ENCODE peak calls at places on chromosome 5, in four cellular contexts. M is cardiac muscle cell, I is tibial artery, Q is psoas muscle. Y is an unnamed sample. For H3K4me1, the result is how much of the 10 kb centered on the place peaks cover.

GRCh38 chr5:148469446-148470062 is 85.8 kb downstream of the FBXO38 start:
- DNase-seq in Q (no peak), I (peak), M (peak), Y (no peak)

GRCh38 chr5:83925952-83926351 is 205.3 kb upstream of the HAPLN1 start:
- DNase-seq in M (no peak), Q (no peak), I (no peak), Y (no peak)

GRCh38 chr5:1660037-1660400 is 136.3 kb upstream of the LPCAT1 start:
- DNase-seq in Q (peak), M (no peak), I (no peak), Y (no peak)

GRCh38 chr5:54301215-54301614 is 9.2 kb downstream of the ARL15 start:
- DNase-seq in I (no peak), M (peak), Q (no peak), Y (no peak)

GRCh38 chr5:153896117-153896516 is 142.6 kb downstream of the FAM114A2 start:
- DNase-seq in I (no peak), M (no peak), Q (no peak), Y (no peak)

GRCh38 chr5:159850192-159850573 is 66.1 kb upstream of the ADRA1B start:
- DNase-seq in I (no peak), M (no peak), Q (peak), Y (no peak)

GRCh38 chr5:39092581-39093350 is 18.6 kb upstream of the RICTOR start:
- DNase-seq in I (no peak), M (peak), Q (no peak), Y (no peak)

GRCh38 chr5:134525687-134526482 is 415 bp downstream of the JADE2 start:
- DNase-seq in I (peak), Q (peak), M (peak), Y (peak)

GRCh38 chr5:24623018-24623417 is 21.8 kb downstream of the CDH10 start:
- DNase-seq in Q (no peak), I (no peak), M (no peak), Y (no peak)

GRCh38 chr5:69484891-69485290 is 7.7 kb upstream of the OCLN start:
- DNase-seq in M (peak), Q (no peak), I (no peak), Y (no peak)

GRCh38 chr5:159096555-159097460 is 2.9 kb downstream of the EBF1 start:
- DNase-seq in M (no peak), Q (peak), I (peak), Y (no peak)

GRCh38 chr5:5816960-5817359 is 394.5 kb downstream of the ICE1 start:
- DNase-seq in Q (no peak), M (no peak), I (no peak), Y (no peak)

GRCh38 chr5:112646139-112646941 is 91.3 kb upstream of the APC start:
- DNase-seq in I (no peak), M (peak), Q (no peak), Y (no peak)

GRCh38 chr5:21140987-21141386 is 1153.0 kb upstream of the CDH18 start:
- DNase-seq in I (no peak), M (no peak), Q (no peak), Y (no peak)

GRCh38 chr5:67166460-67166871 is 30.1 kb downstream of the CD180 start:
- DNase-seq in I (peak), Q (peak), M (no peak), Y (no peak)

GRCh38 chr5:74786851-74787250 is 19.8 kb downstream of the NSA2 start:
- DNase-seq in M (no peak), I (no peak), Q (no peak), Y (no peak)

DNA sequence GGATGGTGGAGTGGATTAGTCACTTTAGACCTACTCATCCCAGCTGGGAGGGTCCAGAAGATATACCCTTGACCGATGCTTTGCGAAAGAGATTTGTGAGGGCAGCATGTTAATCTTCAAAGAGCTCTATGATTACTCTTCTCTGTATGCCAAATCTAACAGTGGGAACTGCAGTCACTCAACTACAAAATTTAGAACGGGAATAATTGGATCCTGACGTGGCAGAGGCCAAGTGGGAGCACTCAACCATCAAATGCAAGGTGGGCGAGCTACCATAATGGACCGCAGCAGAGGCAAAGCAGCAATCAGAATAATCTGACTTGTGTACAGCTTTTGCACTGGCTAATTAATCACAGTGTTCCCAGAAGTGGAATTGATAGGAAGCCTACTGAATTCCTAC is 20.4 kb downstream of the NSA2 start:
- DNase-seq in Q (no peak), I (no peak), M (no peak), Y (no peak)
- H3K27ac ChIP-seq in Q (no peak), I (no peak), M (no peak), Y (no peak)

GRCh38 chr5:531101-531748 is 7.0 kb upstream of the SLC9A3 start:
- DNase-seq in Q (no peak), M (no peak), I (no peak), Y (no peak)
- H3K4me1 ChIP-seq in Q (under half), M (under half), I (under half), Y (under half)

GRCh38 chr5:168859471-168859870 is 280.3 kb upstream of the PANK3 start:
- DNase-seq in M (no peak), Q (no peak), I (no peak), Y (no peak)

GRCh38 chr5:168860081-168860480 is 280.9 kb upstream of the PANK3 start:
- DNase-seq in I (no peak), M (no peak), Q (no peak), Y (no peak)

GRCh38 chr5:168853972-168854371 is 274.8 kb upstream of the PANK3 start:
- DNase-seq in I (no peak), M (no peak), Q (no peak), Y (no peak)

GRCh38 chr5:168858371-168858770 is 279.2 kb upstream of the PANK3 start:
- DNase-seq in Q (no peak), M (no peak), I (no peak), Y (no peak)
- TF ChIP-seq CTCF in Q (no peak), M (no peak), I (no peak), Y (no peak)

GRCh38 chr5:96816430-96816939 is 8.7 kb upstream of the ERAP1 start:
- DNase-seq in I (no peak), Q (no peak), M (no peak), Y (no peak)

GRCh38 chr5:96819806-96820205 is 12.1 kb upstream of the ERAP1 start:
- DNase-seq in M (no peak), I (no peak), Q (no peak), Y (no peak)

GRCh38 chr5:96812851-96813250 is 5.1 kb upstream of the ERAP1 start:
- DNase-seq in Q (no peak), I (no peak), M (no peak), Y (no peak)

GRCh38 chr5:96817496-96817895 is 9.8 kb upstream of the ERAP1 start:
- DNase-seq in M (no peak), Q (no peak), I (no peak), Y (no peak)

DNA sequence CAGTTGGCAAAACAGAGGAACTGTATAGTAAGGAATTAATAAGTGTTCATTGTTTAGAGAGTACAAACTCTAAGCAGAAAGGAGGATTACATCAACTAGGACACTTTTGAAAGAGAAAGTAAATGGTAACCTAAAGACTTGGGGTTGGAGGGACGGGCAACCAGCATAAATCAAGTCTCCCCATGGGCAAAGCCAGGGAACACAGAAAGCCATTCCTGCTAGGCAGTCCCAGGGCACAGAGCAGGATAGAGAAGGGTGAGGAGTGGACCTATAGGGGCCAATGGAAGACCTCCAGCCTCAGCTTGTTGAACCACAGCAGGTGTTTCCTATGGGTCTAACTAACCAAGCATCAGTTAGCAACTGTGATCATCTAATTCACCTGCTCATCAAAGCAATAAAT is 9.2 kb upstream of the ERAP1 start:
- DNase-seq in Q (no peak), M (no peak), I (no peak), Y (no peak)
- H3K27ac ChIP-seq in Q (no peak), M (no peak), I (no peak), Y (no peak)

GRCh38 chr5:180344393-180344999 is 8.6 kb downstream of the GFPT2 start:
- DNase-seq in Q (no peak), I (no peak), M (no peak), Y (no peak)

GRCh38 chr5:180343846-180344327 is 9.2 kb downstream of the GFPT2 start:
- DNase-seq in Q (peak), I (no peak), M (peak), Y (no peak)

GRCh38 chr5:180345186-180345585 is 8.0 kb downstream of the GFPT2 start:
- DNase-seq in I (no peak), Q (no peak), M (no peak), Y (no peak)

GRCh38 chr5:180341595-180341994 is 11.5 kb downstream of the GFPT2 start:
- DNase-seq in Q (no peak), M (no peak), I (no peak), Y (no peak)

DNA sequence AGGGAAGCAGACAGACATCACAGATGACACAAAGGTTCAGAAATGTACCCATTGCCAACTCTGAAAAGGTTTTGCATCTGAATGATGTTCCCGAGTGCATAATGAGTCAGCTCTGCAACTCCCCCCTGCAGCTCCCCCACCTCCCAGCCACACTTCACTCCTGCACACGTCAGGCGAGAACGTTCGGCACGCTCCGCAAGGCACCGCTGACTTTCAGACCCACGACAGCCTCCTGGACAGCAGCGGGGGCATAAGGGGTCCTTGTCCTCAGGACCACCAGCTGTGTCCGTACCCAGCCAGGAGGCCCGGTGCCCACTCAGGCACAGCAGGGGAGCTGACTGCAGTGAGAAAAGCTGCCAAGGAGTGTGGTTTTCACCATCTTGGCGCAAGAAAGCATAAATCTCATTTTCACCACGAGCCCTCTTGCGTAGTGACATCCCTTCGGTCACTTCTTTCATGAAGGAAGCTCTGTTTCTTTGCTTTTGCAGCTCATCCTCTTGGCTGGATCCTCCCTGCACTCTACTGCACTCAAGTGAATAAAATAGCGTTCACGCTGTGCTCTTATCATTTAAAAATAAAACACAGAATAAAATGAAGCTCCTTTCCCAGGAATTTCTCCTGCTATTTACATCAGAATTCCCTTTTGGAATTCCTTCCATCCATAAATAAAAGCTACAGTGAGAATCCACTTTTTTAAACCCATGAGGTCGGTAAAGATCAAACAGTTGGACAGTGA is 9.9 kb downstream of the GFPT2 start:
- DNase-seq in M (peak), I (no peak), Q (no peak), Y (no peak)
- H3K4me1 ChIP-seq in M (under half), I (under half), Q (under half), Y (under half)

GRCh38 chr5:4081466-4081865 is 485.8 kb downstream of the IRX1 start:
- DNase-seq in Q (no peak), I (no peak), M (no peak), Y (no peak)
- TF ChIP-seq CTCF in Q (no peak), I (no peak), M (no peak), Y (no peak)

DNA sequence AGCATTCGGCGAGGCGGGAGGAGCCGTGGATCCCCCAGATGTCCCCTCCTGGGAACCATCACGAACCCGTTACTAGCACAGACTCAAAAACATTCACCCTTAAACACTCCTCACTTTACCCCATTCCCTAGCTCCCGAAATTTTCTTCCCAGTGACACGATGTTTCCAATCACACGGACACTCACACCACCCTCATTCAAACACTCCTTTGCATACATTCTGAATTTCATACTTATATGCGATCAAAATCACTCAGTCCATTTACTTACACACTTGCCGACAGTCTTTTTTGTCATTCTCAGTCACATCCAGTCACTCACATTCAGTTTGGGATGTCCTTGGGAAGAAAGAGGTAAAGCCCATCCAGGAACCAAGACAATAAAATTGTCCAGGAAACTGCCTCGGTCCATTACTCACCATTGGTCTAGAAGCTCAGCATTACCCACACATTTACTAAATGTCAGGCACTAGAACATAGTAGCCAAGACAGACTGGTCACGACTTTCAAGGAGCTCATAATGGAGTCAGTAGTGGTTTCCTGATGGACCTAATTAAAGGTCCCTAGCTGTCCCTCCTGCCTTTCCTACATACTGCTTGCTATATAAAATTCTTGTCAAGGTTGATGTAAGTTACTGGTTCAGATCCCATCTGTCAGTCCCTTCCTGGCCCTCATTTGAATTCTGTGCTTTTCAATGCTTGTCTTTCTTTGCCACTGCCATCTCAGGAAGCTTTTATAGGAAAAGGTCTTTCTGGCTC is 574 bp downstream of the SLC35A4 start:
- DNase-seq in Q (no peak), M (peak), I (no peak), Y (no peak)
- H3K27ac ChIP-seq in Q (peak), M (peak), I (peak), Y (peak)

GRCh38 chr5:170579623-170580022 is 75.8 kb downstream of the KCNIP1 start:
- DNase-seq in Q (no peak), I (no peak), M (no peak), Y (no peak)
- H3K4me1 ChIP-seq in Q (under half), I (under half), M (under half), Y (under half)

DNA sequence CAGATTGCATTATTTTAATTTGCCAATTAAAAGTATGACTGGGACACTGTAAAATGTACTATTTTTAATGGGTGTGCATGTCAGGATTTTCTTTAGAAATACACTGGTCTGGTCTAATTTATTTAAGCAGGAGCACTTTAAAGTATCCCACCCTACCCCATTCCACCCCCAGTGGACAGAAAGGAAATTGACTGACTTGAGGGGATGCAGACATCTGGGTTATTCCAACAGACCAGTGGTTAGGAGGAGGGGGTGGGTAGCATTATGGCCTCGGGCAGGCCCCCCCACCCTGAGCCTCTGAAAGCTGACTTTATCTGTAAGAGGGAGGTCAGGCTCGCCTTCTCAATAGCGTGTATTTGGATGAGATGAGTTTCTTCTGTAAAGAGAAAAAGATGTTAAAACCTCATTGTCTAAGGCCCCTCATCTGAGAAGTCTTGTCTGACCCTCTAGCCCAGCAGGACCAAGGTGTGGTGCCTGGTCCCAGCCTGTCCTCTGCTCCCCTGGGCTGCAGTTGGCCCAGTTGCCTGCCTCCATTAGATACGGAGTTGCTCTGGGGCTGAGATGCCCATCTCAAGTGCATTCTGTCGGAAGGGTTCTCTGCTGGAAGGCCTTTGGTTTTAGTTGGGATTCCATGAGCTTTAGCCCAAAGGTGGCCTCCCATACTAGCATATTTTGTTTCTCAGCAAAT is 4.4 kb downstream of the HNRNPAB start:
- DNase-seq in M (no peak), I (no peak), Q (no peak), Y (no peak)
- TF ChIP-seq CTCF in M (no peak), I (no peak), Q (peak), Y (no peak)